ENCODE peak calls at places on chromosome 13, in six cellular contexts. One of them, this sample, is unnamed.

GRCh38 chr13:111572956-111573355 is 252.5 kb downstream of the TEX29 start:
- DNase-seq in GDM1: no peak
- DNase-seq in NCI-H446: no peak
- DNase-seq in NB4: no peak
- DNase-seq in ascending aorta: no peak
- DNase-seq in activated T-helper 9 cell treated with anti-CD3 and anti-CD28 coated beads, Interleukin-2, amount 50 U/mL, for 16 hours: no peak
- DNase-seq in this sample: no peak

GRCh38 chr13:100542546-100543156 is 45.9 kb downstream of the GGACT start:
- DNase-seq in ascending aorta: no peak
- DNase-seq in NCI-H446: peak
- DNase-seq in GDM1: no peak
- DNase-seq in NB4: peak
- DNase-seq in activated T-helper 9 cell treated with anti-CD3 and anti-CD28 coated beads, Interleukin-2, amount 50 U/mL, for 16 hours: no peak
- DNase-seq in this sample: no peak

GRCh38 chr13:36814465-36814864 is 4.6 kb upstream of the RFXAP start:
- DNase-seq in GDM1: no peak
- DNase-seq in ascending aorta: no peak
- DNase-seq in NB4: no peak
- DNase-seq in activated T-helper 9 cell treated with anti-CD3 and anti-CD28 coated beads, Interleukin-2, amount 50 U/mL, for 16 hours: no peak
- DNase-seq in NCI-H446: no peak
- DNase-seq in this sample: no peak

GRCh38 chr13:92221916-92222315 is 823.5 kb downstream of the GPC5 start:
- DNase-seq in NCI-H446: no peak
- DNase-seq in NB4: no peak
- DNase-seq in GDM1: no peak
- DNase-seq in ascending aorta: no peak
- DNase-seq in activated T-helper 9 cell treated with anti-CD3 and anti-CD28 coated beads, Interleukin-2, amount 50 U/mL, for 16 hours: no peak
- DNase-seq in this sample: no peak

GRCh38 chr13:91576590-91576989 is 178.2 kb downstream of the GPC5 start:
- DNase-seq in NCI-H446: no peak
- DNase-seq in ascending aorta: no peak
- DNase-seq in NB4: peak
- DNase-seq in activated T-helper 9 cell treated with anti-CD3 and anti-CD28 coated beads, Interleukin-2, amount 50 U/mL, for 16 hours: no peak
- DNase-seq in GDM1: no peak
- DNase-seq in this sample: no peak

GRCh38 chr13:30466358-30466714 is 600 bp upstream of the HMGB1 start:
- DNase-seq in NCI-H446: peak
- DNase-seq in NB4: no peak
- DNase-seq in activated T-helper 9 cell treated with anti-CD3 and anti-CD28 coated beads, Interleukin-2, amount 50 U/mL, for 16 hours: no peak
- DNase-seq in GDM1: no peak
- DNase-seq in ascending aorta: no peak
- DNase-seq in this sample: no peak

GRCh38 chr13:45564108-45564507 is 51.4 kb downstream of the ERICH6B start:
- DNase-seq in activated T-helper 9 cell treated with anti-CD3 and anti-CD28 coated beads, Interleukin-2, amount 50 U/mL, for 16 hours: no peak
- DNase-seq in NCI-H446: no peak
- DNase-seq in NB4: peak
- DNase-seq in ascending aorta: no peak
- DNase-seq in GDM1: no peak
- DNase-seq in this sample: no peak

GRCh38 chr13:19632915-19633339 is 532 bp upstream of the MPHOSPH8 start:
- DNase-seq in NCI-H446: no peak
- DNase-seq in activated T-helper 9 cell treated with anti-CD3 and anti-CD28 coated beads, Interleukin-2, amount 50 U/mL, for 16 hours: no peak
- DNase-seq in ascending aorta: no peak
- DNase-seq in NB4: no peak
- DNase-seq in GDM1: no peak
- DNase-seq in this sample: no peak

GRCh38 chr13:35978607-35979316 is 152.4 kb downstream of the DCLK1 start:
- DNase-seq in ascending aorta: no peak
- DNase-seq in NCI-H446: peak
- DNase-seq in GDM1: peak
- DNase-seq in activated T-helper 9 cell treated with anti-CD3 and anti-CD28 coated beads, Interleukin-2, amount 50 U/mL, for 16 hours: no peak
- DNase-seq in NB4: peak
- DNase-seq in this sample: no peak